ENCODE peak calls at places on chromosomes 16 and 17, in seven cellular contexts. K is HCT116, L is ascending aorta, X is AG04449, A is cardiac fibroblast, H is heart left ventricle, Z is mammary epithelial cell. J is an unnamed sample.

GRCh38 chr17:57400648-57401047 is 144.3 kb downstream of the MSI2 start:
- DNase-seq in A (no peak), L (no peak), K (no peak), X (no peak), Z (no peak), H (no peak), J (no peak)

GRCh38 chr16:83715217-83715920 is 92.4 kb upstream of the HSBP1 start:
- DNase-seq in L (peak), H (no peak), K (no peak), A (no peak), X (no peak), Z (no peak), J (peak)

GRCh38 chr17:3976675-3977171 is 12.5 kb upstream of the ATP2A3 start:
- DNase-seq in Z (no peak), L (peak), H (peak), K (no peak), X (no peak), A (no peak), J (no peak)

GRCh38 chr17:1643293-1643998 is 2.1 kb downstream of the SCARF1 start:
- DNase-seq in X (no peak), L (no peak), Z (peak), H (no peak), A (no peak), K (peak), J (no peak)

GRCh38 chr17:11996722-11997146 is 541 bp downstream of the ZNF18 start:
- DNase-seq in A (peak), H (no peak), L (peak), K (peak), Z (peak), X (no peak), J (no peak)

GRCh38 chr16:85580684-85581083 is 32.4 kb upstream of the GSE1 start:
- DNase-seq in Z (no peak), A (no peak), K (no peak), H (no peak), X (no peak), L (no peak), J (no peak)

GRCh38 chr17:56173958-56174357 is 20.7 kb downstream of the ANKFN1 start:
- DNase-seq in X (no peak), Z (no peak), A (no peak), L (no peak), K (no peak), H (no peak), J (no peak)

GRCh38 chr17:54063639-54064038 is 240.9 kb downstream of the KIF2B start:
- DNase-seq in L (no peak), A (no peak), K (no peak), Z (peak), H (no peak), X (no peak), J (no peak)

GRCh38 chr17:64148017-64148631 is 18.2 kb upstream of the ERN1 start:
- DNase-seq in L (no peak), X (no peak), Z (peak), A (peak), K (no peak), H (no peak), J (peak)

GRCh38 chr16:24504467-24505345 is 34.7 kb upstream of the RBBP6 start:
- DNase-seq in K (peak), L (peak), H (peak), X (no peak), A (peak), Z (peak), J (peak)

GRCh38 chr17:49722066-49722465 is 14.3 kb upstream of the SLC35B1 start:
- DNase-seq in A (no peak), Z (no peak), X (no peak), L (no peak), K (no peak), H (no peak), J (no peak)

GRCh38 chr17:82105417-82105881 is 7.4 kb upstream of the FASN start:
- DNase-seq in K (no peak), X (no peak), Z (no peak), L (no peak), H (no peak), A (no peak), J (no peak)
- H3K4me3 ChIP-seq in K (peak), X (no peak), Z (no peak), L (no peak), H (no peak), A (no peak), J (no peak)

GRCh38 chr17:34637548-34638525 is 58.5 kb downstream of the TMEM132E start:
- DNase-seq in A (peak), K (peak), Z (peak), H (peak), L (peak), X (peak), J (peak)
- TF ChIP-seq CTCF in A (peak), K (peak), Z (peak), H (peak), L (peak), X (peak), J (peak)

GRCh38 chr17:45171338-45172231 is 9.9 kb downstream of the HEXIM2 start:
- DNase-seq in K (no peak), L (peak), H (peak), A (peak), X (no peak), Z (peak), J (no peak)
- H3K4me3 ChIP-seq in K (peak), L (peak), H (peak), A (no peak), X (peak), Z (peak), J (no peak)

GRCh38 chr16:89172171-89172900 is 788 bp downstream of the CDH15 start:
- DNase-seq in L (no peak), X (no peak), K (no peak), Z (no peak), H (no peak), A (no peak), J (no peak)
- TF ChIP-seq CTCF in L (no peak), X (no peak), K (no peak), Z (no peak), H (no peak), A (no peak), J (no peak)